ENCODE peak calls at places on chromosomes 2 and 18, in five cellular contexts. S, J, K, L and G are unnamed samples.

GRCh38 chr2:166700079-166700478 is 188.2 kb upstream of the XIRP2 start:
- DNase-seq in L (no peak), S (no peak), K (no peak), J (no peak), G (no peak)

GRCh38 chr2:27707462-27708256 is 44.0 kb downstream of the SLC4A1AP start:
- DNase-seq in J (no peak), L (no peak), K (no peak), S (no peak), G (no peak)

GRCh38 chr2:218229239-218229638 is 12.2 kb downstream of the ARPC2 start:
- DNase-seq in J (no peak), S (no peak), K (no peak), L (no peak), G (peak; percentile 53)

GRCh38 chr2:44686561-44686960 is 254.9 kb upstream of the SIX3 start:
- DNase-seq in J (no peak), S (no peak), K (no peak), L (no peak), G (no peak)

GRCh38 chr18:62279561-62279960 is 45.5 kb upstream of the TNFRSF11A start:
- DNase-seq in K (no peak), S (no peak), L (no peak), J (no peak), G (no peak)

GRCh38 chr2:168641636-168642035 is 160.8 kb upstream of the NOSTRIN start:
- DNase-seq in S (no peak), K (no peak), L (no peak), J (no peak), G (no peak)

GRCh38 chr2:74522516-74522915 is 3.5 kb downstream of the DQX1 start:
- DNase-seq in K (no peak), S (no peak), J (no peak), L (no peak), G (no peak)

GRCh38 chr2:65654496-65654895 is 222.1 kb upstream of the SPRED2 start:
- DNase-seq in J (no peak), L (no peak), K (no peak), S (no peak), G (no peak)

GRCh38 chr2:8364668-8365067 is 317.2 kb upstream of the ID2 start:
- DNase-seq in L (no peak), J (no peak), S (no peak), K (no peak), G (no peak)

GRCh38 chr2:134141598-134142340 is 112.1 kb upstream of the MGAT5 start:
- DNase-seq in K (no peak), S (no peak), J (no peak), L (no peak), G (no peak)

GRCh38 chr2:6866239-6866745 is 585 bp upstream of the CMPK2 start:
- DNase-seq in J (no peak), S (peak; percentile 24), K (no peak), L (peak; percentile 32), G (peak; percentile 63)

GRCh38 chr2:101116348-101116747 is 34.8 kb downstream of the TBC1D8 start:
- DNase-seq in S (no peak), L (no peak), J (no peak), K (no peak), G (no peak)

GRCh38 chr2:206531996-206532543 is 88.7 kb downstream of the ADAM23 start:
- DNase-seq in L (no peak), S (peak; percentile 7), J (no peak), K (no peak), G (no peak)

GRCh38 chr2:161316686-161317085 is 8.5 kb downstream of the PSMD14 start:
- DNase-seq in S (no peak), K (no peak), J (no peak), L (no peak), G (no peak)

GRCh38 chr2:39948016-39948719 is 169.1 kb upstream of the THUMPD2 start:
- DNase-seq in L (no peak), K (no peak), S (no peak), J (no peak), G (no peak)

GRCh38 chr2:105183555-105184323 is 57.8 kb upstream of the GPR45 start:
- DNase-seq in J (no peak), K (no peak), S (no peak), L (no peak), G (no peak)

GRCh38 chr2:19878268-19879046 is 23.3 kb downstream of the TTC32 start:
- DNase-seq in L (no peak), S (no peak), K (no peak), J (no peak), G (no peak)

GRCh38 chr18:23106575-23106974 is 28.7 kb upstream of the CABLES1 start:
- DNase-seq in K (peak; percentile 50), L (no peak), J (no peak), S (no peak), G (no peak)

GRCh38 chr2:49831698-49832367 is 677.5 kb upstream of the FSHR start:
- DNase-seq in L (no peak), K (no peak), S (no peak), J (no peak), G (no peak)

GRCh38 chr18:67600181-67600631 is 83.7 kb upstream of the DSEL start:
- DNase-seq in J (no peak), L (no peak), S (no peak), K (no peak), G (no peak)

GRCh38 chr18:63757541-63757940 is 17.7 kb upstream of the SERPINB7 start:
- DNase-seq in L (no peak), S (no peak), K (no peak), J (no peak), G (no peak)